ENCODE peak calls at places on chromosome X, in five cellular contexts. L is dorsolateral prefrontal cortex, G is right lobe of liver, Q is aorta, H is GM23248. M is an unnamed sample.

GRCh38 chrX:153714256-153714655 is 9.9 kb downstream of the BCAP31 start:
- DNase-seq in L (no peak), Q (no peak), G (no peak), H (no peak), M (no peak)

GRCh38 chrX:149903889-149904748 is 23.1 kb downstream of the MAGEA8 start:
- DNase-seq in Q (no peak), G (no peak), L (no peak), H (peak; percentile 33), M (no peak)

GRCh38 chrX:131058136-131058868 is at the start of gene ARHGAP36:
- DNase-seq in Q (no peak), H (peak; percentile 5), L (no peak), G (no peak), M (no peak)

GRCh38 chrX:13287816-13288215 is 32.0 kb downstream of the ATXN3L start:
- DNase-seq in G (no peak), Q (no peak), H (peak; percentile 61), L (no peak), M (no peak)

GRCh38 chrX:120457766-120458180 is 11.3 kb downstream of the LAMP2 start:
- DNase-seq in Q (no peak), L (no peak), G (no peak), H (peak; percentile 87), M (no peak)

GRCh38 chrX:1416965-1417760 is 25.2 kb upstream of the SLC25A6 start:
- DNase-seq in G (no peak), L (peak; percentile 20), H (no peak), Q (peak; percentile 27), M (no peak)

GRCh38 chrX:40952855-40953254 is 132.4 kb upstream of the USP9X start:
- DNase-seq in G (no peak), H (peak; percentile 36), L (no peak), Q (no peak), M (no peak)

GRCh38 chrX:56130013-56130412 is 102.1 kb upstream of the KLF8 start:
- DNase-seq in L (no peak), Q (no peak), H (no peak), G (no peak), M (no peak)

GRCh38 chrX:97310373-97310772 is 426.7 kb downstream of the RPA4 start:
- DNase-seq in G (no peak), Q (no peak), H (no peak), L (no peak), M (no peak)

GRCh38 chrX:134520860-134521390 is 61.0 kb downstream of the HPRT1 start:
- DNase-seq in L (no peak), G (no peak), H (peak; percentile 65), Q (no peak), M (peak; percentile 30)

GRCh38 chrX:149881081-149881711 is at the start of gene MAGEA8:
- DNase-seq in H (no peak), L (no peak), G (no peak), Q (no peak), M (peak; percentile 14)

GRCh38 chrX:102712967-102713677 is 874 bp downstream of the GPRASP2 start:
- DNase-seq in L (peak; percentile 59), H (peak; percentile 71), Q (no peak), G (peak; percentile 45), M (peak; percentile 76)

GRCh38 chrX:39869846-39870601 is 227.7 kb downstream of the BCOR start:
- DNase-seq in H (peak; percentile 28), L (no peak), Q (no peak), G (no peak), M (no peak)

GRCh38 chrX:123277347-123277746 is 93.3 kb downstream of the GRIA3 start:
- DNase-seq in H (no peak), G (no peak), L (no peak), Q (no peak), M (no peak)

GRCh38 chrX:51420610-51421009 is 75.8 kb downstream of the NUDT11 start:
- DNase-seq in Q (no peak), H (peak; percentile 54), L (no peak), G (no peak), M (peak; percentile 21)

GRCh38 chrX:698246-698645 is 67.7 kb downstream of the SHOX start:
- DNase-seq in Q (no peak), L (no peak), H (no peak), G (no peak), M (no peak)

GRCh38 chrX:49292400-49293362 is 10.8 kb upstream of the GAGE10 start:
- DNase-seq in Q (no peak), L (no peak), G (no peak), H (no peak), M (no peak)

GRCh38 chrX:149510386-149510785 is 5.3 kb upstream of the IDS start:
- DNase-seq in G (no peak), H (peak; percentile 61), Q (no peak), L (no peak), M (no peak)

GRCh38 chrX:150416469-150416868 is 53.4 kb downstream of the MAMLD1 start:
- DNase-seq in H (no peak), Q (no peak), G (no peak), L (no peak), M (no peak)

GRCh38 chrX:63513825-63514574 is 162.9 kb upstream of the SPIN4 start:
- DNase-seq in G (no peak), Q (no peak), L (no peak), H (peak; percentile 84), M (peak; percentile 14)

GRCh38 chrX:151702021-151702714 is 6.9 kb downstream of the PRRG3 start:
- DNase-seq in G (no peak), Q (no peak), H (peak; percentile 53), L (no peak), M (no peak)

GRCh38 chrX:24259544-24260240 is 54.2 kb downstream of the SUPT20HL2 start:
- DNase-seq in L (no peak), Q (no peak), G (no peak), H (peak; percentile 79), M (peak; percentile 67)

GRCh38 chrX:9378980-9379696 is 85.7 kb upstream of the TBL1X start:
- DNase-seq in Q (no peak), H (peak; percentile 59), G (no peak), L (no peak), M (no peak)

GRCh38 chrX:153387345-153387744 is 13.8 kb downstream of the PNMA6E start:
- DNase-seq in H (no peak), L (no peak), G (no peak), Q (no peak), M (no peak)

GRCh38 chrX:9130031-9130430 is 96.1 kb upstream of the FAM9B start:
- DNase-seq in G (no peak), H (no peak), L (no peak), Q (no peak), M (no peak)

GRCh38 chrX:41667631-41668030 is 21.1 kb upstream of the GPR34 start:
- DNase-seq in Q (no peak), G (no peak), H (no peak), L (no peak), M (no peak)

GRCh38 chrX:139199945-139200344 is 330.6 kb upstream of the F9 start:
- DNase-seq in Q (no peak), H (no peak), G (no peak), L (no peak), M (no peak)

GRCh38 chrX:34624416-34624815 is 32.7 kb downstream of the TMEM47 start:
- DNase-seq in H (peak; percentile 12), G (no peak), Q (no peak), L (no peak), M (no peak)

GRCh38 chrX:7318661-7319060 is 170.7 kb upstream of the PUDP start:
- DNase-seq in L (no peak), Q (no peak), G (no peak), H (no peak), M (no peak)

GRCh38 chrX:39532761-39533160 is 565.0 kb downstream of the BCOR start:
- DNase-seq in G (no peak), Q (no peak), L (no peak), H (no peak), M (no peak)

GRCh38 chrX:150212672-150213480 is 150.2 kb upstream of the MAMLD1 start:
- DNase-seq in H (peak; percentile 38), G (no peak), Q (no peak), L (no peak), M (no peak)

GRCh38 chrX:39931554-39932282 is 166.0 kb downstream of the BCOR start:
- DNase-seq in G (no peak), L (no peak), Q (no peak), H (no peak), M (no peak)

GRCh38 chrX:24148118-24148517 is 1.4 kb upstream of the ZFX start:
- DNase-seq in H (no peak), L (no peak), Q (no peak), G (no peak), M (no peak)

GRCh38 chrX:55006827-55007621 is 6.9 kb downstream of the APEX2 start:
- DNase-seq in Q (peak; percentile 71), H (no peak), L (no peak), G (no peak), M (no peak)
- H3K27ac ChIP-seq in Q (no peak overlapping the region), H (no peak overlapping the region), L (no peak overlapping the region), G (peak overlapping the region; percentile 51), M (no peak overlapping the region)

DNA sequence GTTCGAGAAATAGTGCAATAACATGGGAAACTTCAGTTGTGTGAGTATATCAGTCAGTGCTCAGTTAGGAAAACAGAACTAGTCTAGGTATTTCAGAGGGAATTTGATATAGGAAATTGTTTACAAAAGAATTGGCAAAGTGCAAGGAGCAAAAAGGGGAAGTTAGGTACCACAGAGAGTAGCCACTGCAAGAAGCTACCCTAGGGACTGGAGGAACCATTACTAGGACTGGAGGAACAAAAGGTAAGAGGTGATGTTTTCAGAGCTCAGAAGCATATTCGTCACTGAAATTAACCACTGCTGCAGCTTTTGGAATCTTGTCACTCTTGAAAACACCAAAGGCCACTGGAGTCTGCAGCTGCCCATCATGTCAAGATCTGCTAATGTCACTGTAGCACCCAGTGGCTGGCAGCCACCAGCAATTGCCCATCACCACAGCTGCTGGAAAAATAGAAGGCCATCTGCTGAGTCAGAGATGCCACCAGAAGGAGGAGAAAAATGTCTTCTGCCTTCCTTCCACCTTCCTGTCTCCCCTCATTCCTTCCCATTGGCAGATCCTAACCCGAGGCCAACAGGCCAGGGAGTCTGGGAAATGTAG is 160.6 kb upstream of the RPS6KA3 start:
- DNase-seq in Q (no peak), H (no peak), G (no peak), L (no peak), M (no peak)
- H3K27ac ChIP-seq in Q (no peak overlapping the region), H (no peak overlapping the region), G (no peak overlapping the region), L (no peak overlapping the region), M (no peak overlapping the region)

DNA sequence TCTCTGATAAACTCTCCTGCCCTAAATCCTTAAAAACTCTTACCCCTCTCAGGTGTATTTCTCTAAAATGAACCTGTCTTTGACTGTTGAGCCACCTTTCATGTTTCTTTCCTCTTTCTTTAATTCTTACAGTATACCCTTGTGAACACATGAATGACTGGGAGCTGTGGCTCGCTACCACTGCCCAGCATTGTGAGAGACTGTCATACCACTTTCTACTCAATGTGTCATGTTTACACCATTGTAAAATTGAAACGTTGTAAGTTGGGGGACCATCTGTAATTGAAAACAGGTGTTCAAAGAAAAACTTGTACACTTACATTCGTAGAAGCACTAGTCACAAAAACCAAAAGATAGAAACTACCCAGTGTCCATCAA is 66.9 kb downstream of the ZNF182 start:
- DNase-seq in L (no peak), H (no peak), G (no peak), Q (no peak), M (no peak)
- H3K27ac ChIP-seq in L (no peak overlapping the region), H (no peak overlapping the region), G (no peak overlapping the region), Q (no peak overlapping the region), M (no peak overlapping the region)

DNA sequence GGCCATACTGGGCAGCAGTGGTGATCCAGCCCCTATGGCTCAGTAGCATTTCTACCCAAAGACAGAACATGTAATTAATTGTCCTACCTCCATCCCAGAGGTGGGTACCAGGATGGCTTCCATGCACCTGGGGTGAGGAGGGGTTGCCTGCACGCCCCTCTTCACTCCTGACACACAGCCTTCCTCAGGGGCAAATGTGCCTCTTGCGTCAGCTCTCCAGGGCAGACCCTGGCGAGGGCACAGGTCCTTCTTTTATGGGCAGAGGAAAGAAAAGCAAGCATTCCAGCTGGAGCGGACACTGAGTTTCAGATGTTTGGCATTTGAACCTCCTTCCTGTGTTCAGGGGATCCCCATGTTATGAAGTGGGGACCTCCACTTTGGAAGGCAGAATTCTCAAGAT is 95.6 kb downstream of the PHKA2 start:
- DNase-seq in H (no peak), G (no peak), Q (no peak), L (no peak), M (no peak)
- H3K27ac ChIP-seq in H (no peak overlapping the region), G (no peak overlapping the region), Q (no peak overlapping the region), L (no peak overlapping the region), M (no peak overlapping the region)

M was measured in testis.